ENCODE peak calls at places on chromosomes 16 and 17, in six cellular contexts. One of them, this sample, is unnamed.

GRCh38 chr17:47694818-47695663 is 1.1 kb downstream of the TBKBP1 start:
- DNase-seq in CD8-positive, alpha-beta T cell: no peak
- DNase-seq in CD8-positive, alpha-beta memory T cell: peak
- DNase-seq in upper lobe of right lung: peak
- DNase-seq in ascending aorta: no peak
- DNase-seq in HepG2: no peak
- DNase-seq in this sample: peak

GRCh38 chr16:405548-406506 is 4.1 kb downstream of the DECR2 start:
- DNase-seq in CD8-positive, alpha-beta T cell: no peak
- DNase-seq in HepG2: peak
- DNase-seq in upper lobe of right lung: no peak
- DNase-seq in ascending aorta: no peak
- DNase-seq in CD8-positive, alpha-beta memory T cell: no peak
- DNase-seq in this sample: no peak

GRCh38 chr17:33674685-33675084 is 381.6 kb upstream of the ASIC2 start:
- DNase-seq in upper lobe of right lung: no peak
- DNase-seq in CD8-positive, alpha-beta T cell: peak
- DNase-seq in ascending aorta: no peak
- DNase-seq in HepG2: peak
- DNase-seq in CD8-positive, alpha-beta memory T cell: peak
- DNase-seq in this sample: no peak

GRCh38 chr16:20894388-20894787 is 5.8 kb downstream of the DCUN1D3 start:
- DNase-seq in upper lobe of right lung: no peak
- DNase-seq in CD8-positive, alpha-beta T cell: no peak
- DNase-seq in CD8-positive, alpha-beta memory T cell: no peak
- DNase-seq in ascending aorta: no peak
- DNase-seq in HepG2: peak
- DNase-seq in this sample: no peak

GRCh38 chr17:21551081-21551881 is 141.0 kb upstream of the KCNJ18 start:
- DNase-seq in upper lobe of right lung: peak
- DNase-seq in CD8-positive, alpha-beta memory T cell: peak
- DNase-seq in CD8-positive, alpha-beta T cell: peak
- DNase-seq in ascending aorta: peak
- DNase-seq in HepG2: peak
- DNase-seq in this sample: peak

GRCh38 chr16:47727131-47727530 is 266.0 kb downstream of the PHKB start:
- DNase-seq in upper lobe of right lung: no peak
- DNase-seq in ascending aorta: no peak
- DNase-seq in HepG2: no peak
- DNase-seq in CD8-positive, alpha-beta memory T cell: no peak
- DNase-seq in CD8-positive, alpha-beta T cell: no peak
- DNase-seq in this sample: no peak

GRCh38 chr17:3879591-3880417 is 13.0 kb downstream of the CAMKK1 start:
- DNase-seq in upper lobe of right lung: no peak
- DNase-seq in CD8-positive, alpha-beta T cell: no peak
- DNase-seq in ascending aorta: no peak
- DNase-seq in HepG2: no peak
- DNase-seq in CD8-positive, alpha-beta memory T cell: no peak
- DNase-seq in this sample: peak

GRCh38 chr17:73546770-73547345 is 97.4 kb downstream of the SDK2 start:
- DNase-seq in HepG2: peak
- DNase-seq in ascending aorta: no peak
- DNase-seq in upper lobe of right lung: peak
- DNase-seq in CD8-positive, alpha-beta memory T cell: no peak
- DNase-seq in CD8-positive, alpha-beta T cell: peak
- DNase-seq in this sample: peak

GRCh38 chr17:3857261-3858105 is 11.4 kb upstream of the NCBP3 start:
- DNase-seq in CD8-positive, alpha-beta memory T cell: no peak
- DNase-seq in upper lobe of right lung: no peak
- DNase-seq in ascending aorta: no peak
- DNase-seq in CD8-positive, alpha-beta T cell: no peak
- DNase-seq in HepG2: no peak
- DNase-seq in this sample: no peak

GRCh38 chr17:19911033-19911432 is 43.3 kb upstream of the ULK2 start:
- DNase-seq in CD8-positive, alpha-beta memory T cell: no peak
- DNase-seq in upper lobe of right lung: no peak
- DNase-seq in ascending aorta: no peak
- DNase-seq in HepG2: no peak
- DNase-seq in CD8-positive, alpha-beta T cell: no peak
- DNase-seq in this sample: no peak

GRCh38 chr16:67110136-67110847 is 551 bp downstream of the PHAF1 start:
- DNase-seq in CD8-positive, alpha-beta T cell: no peak
- DNase-seq in HepG2: no peak
- DNase-seq in ascending aorta: no peak
- DNase-seq in CD8-positive, alpha-beta memory T cell: no peak
- DNase-seq in upper lobe of right lung: no peak
- DNase-seq in this sample: no peak

GRCh38 chr17:2905697-2906595 is 109.7 kb downstream of the RAP1GAP2 start:
- DNase-seq in HepG2: no peak
- DNase-seq in CD8-positive, alpha-beta T cell: no peak
- DNase-seq in CD8-positive, alpha-beta memory T cell: no peak
- DNase-seq in upper lobe of right lung: no peak
- DNase-seq in ascending aorta: no peak
- DNase-seq in this sample: no peak

GRCh38 chr17:72699566-72699965 is 392.9 kb downstream of the SLC39A11 start:
- DNase-seq in CD8-positive, alpha-beta memory T cell: no peak
- DNase-seq in HepG2: no peak
- DNase-seq in ascending aorta: no peak
- DNase-seq in CD8-positive, alpha-beta T cell: no peak
- DNase-seq in upper lobe of right lung: no peak
- DNase-seq in this sample: no peak

GRCh38 chr16:88541831-88542230 is 28.4 kb upstream of the ZC3H18 start:
- DNase-seq in CD8-positive, alpha-beta T cell: no peak
- DNase-seq in HepG2: no peak
- DNase-seq in CD8-positive, alpha-beta memory T cell: no peak
- DNase-seq in ascending aorta: no peak
- DNase-seq in upper lobe of right lung: no peak
- DNase-seq in this sample: no peak

GRCh38 chr16:67884684-67885083 is at the start of gene NRN1L:
- DNase-seq in ascending aorta: peak
- DNase-seq in CD8-positive, alpha-beta memory T cell: no peak
- DNase-seq in CD8-positive, alpha-beta T cell: no peak
- DNase-seq in HepG2: no peak
- DNase-seq in upper lobe of right lung: peak
- DNase-seq in this sample: peak

GRCh38 chr17:40348562-40349476 is 15.7 kb downstream of the GJD3 start:
- DNase-seq in ascending aorta: no peak
- DNase-seq in CD8-positive, alpha-beta memory T cell: no peak
- DNase-seq in CD8-positive, alpha-beta T cell: no peak
- DNase-seq in upper lobe of right lung: peak
- DNase-seq in HepG2: no peak
- DNase-seq in this sample: no peak

GRCh38 chr17:69961488-69962145 is 113.4 kb upstream of the KCNJ16 start:
- DNase-seq in CD8-positive, alpha-beta memory T cell: no peak
- DNase-seq in CD8-positive, alpha-beta T cell: no peak
- DNase-seq in ascending aorta: no peak
- DNase-seq in HepG2: no peak
- DNase-seq in upper lobe of right lung: no peak
- DNase-seq in this sample: no peak

GRCh38 chr17:57832299-57832698 is 17.5 kb downstream of the MRPS23 start:
- DNase-seq in ascending aorta: no peak
- DNase-seq in CD8-positive, alpha-beta memory T cell: no peak
- DNase-seq in upper lobe of right lung: no peak
- DNase-seq in CD8-positive, alpha-beta T cell: no peak
- DNase-seq in HepG2: no peak
- DNase-seq in this sample: no peak

GRCh38 chr17:77313831-77314230 is 173.1 kb downstream of the SEC14L1 start:
- DNase-seq in upper lobe of right lung: no peak
- DNase-seq in ascending aorta: no peak
- DNase-seq in HepG2: no peak
- DNase-seq in CD8-positive, alpha-beta memory T cell: no peak
- DNase-seq in CD8-positive, alpha-beta T cell: no peak
- DNase-seq in this sample: no peak

GRCh38 chr16:2874584-2875362 is 8.2 kb upstream of the FLYWCH2 start:
- DNase-seq in CD8-positive, alpha-beta memory T cell: peak
- DNase-seq in CD8-positive, alpha-beta T cell: peak
- DNase-seq in ascending aorta: peak
- DNase-seq in upper lobe of right lung: peak
- DNase-seq in HepG2: peak
- DNase-seq in this sample: peak

GRCh38 chr16:89201467-89202377 is 1.4 kb upstream of the SLC22A31 start:
- DNase-seq in upper lobe of right lung: peak
- DNase-seq in ascending aorta: no peak
- DNase-seq in HepG2: peak
- DNase-seq in CD8-positive, alpha-beta memory T cell: peak
- DNase-seq in CD8-positive, alpha-beta T cell: peak
- DNase-seq in this sample: peak

GRCh38 chr17:38352245-38353083 is 820 bp downstream of the SOCS7 start:
- DNase-seq in CD8-positive, alpha-beta T cell: no peak
- DNase-seq in HepG2: no peak
- DNase-seq in upper lobe of right lung: peak
- DNase-seq in ascending aorta: no peak
- DNase-seq in CD8-positive, alpha-beta memory T cell: peak
- DNase-seq in this sample: peak

GRCh38 chr17:9768381-9768934 is 22.9 kb downstream of the DHRS7C start:
- DNase-seq in ascending aorta: no peak
- DNase-seq in CD8-positive, alpha-beta memory T cell: no peak
- DNase-seq in CD8-positive, alpha-beta T cell: no peak
- DNase-seq in HepG2: peak
- DNase-seq in upper lobe of right lung: no peak
- DNase-seq in this sample: no peak

GRCh38 chr17:80431246-80432195 is 16.6 kb downstream of the ENDOV start:
- DNase-seq in CD8-positive, alpha-beta T cell: no peak
- DNase-seq in HepG2: no peak
- DNase-seq in ascending aorta: no peak
- DNase-seq in upper lobe of right lung: no peak
- DNase-seq in CD8-positive, alpha-beta memory T cell: no peak
- DNase-seq in this sample: no peak

GRCh38 chr17:13351046-13351445 is 250.7 kb downstream of the HS3ST3A1 start:
- DNase-seq in CD8-positive, alpha-beta memory T cell: no peak
- DNase-seq in HepG2: no peak
- DNase-seq in ascending aorta: no peak
- DNase-seq in CD8-positive, alpha-beta T cell: no peak
- DNase-seq in upper lobe of right lung: no peak
- DNase-seq in this sample: no peak

GRCh38 chr16:80489173-80489572 is 51.6 kb upstream of the DYNLRB2 start:
- DNase-seq in ascending aorta: no peak
- DNase-seq in HepG2: no peak
- DNase-seq in upper lobe of right lung: no peak
- DNase-seq in CD8-positive, alpha-beta memory T cell: no peak
- DNase-seq in CD8-positive, alpha-beta T cell: no peak
- DNase-seq in this sample: no peak

DNA sequence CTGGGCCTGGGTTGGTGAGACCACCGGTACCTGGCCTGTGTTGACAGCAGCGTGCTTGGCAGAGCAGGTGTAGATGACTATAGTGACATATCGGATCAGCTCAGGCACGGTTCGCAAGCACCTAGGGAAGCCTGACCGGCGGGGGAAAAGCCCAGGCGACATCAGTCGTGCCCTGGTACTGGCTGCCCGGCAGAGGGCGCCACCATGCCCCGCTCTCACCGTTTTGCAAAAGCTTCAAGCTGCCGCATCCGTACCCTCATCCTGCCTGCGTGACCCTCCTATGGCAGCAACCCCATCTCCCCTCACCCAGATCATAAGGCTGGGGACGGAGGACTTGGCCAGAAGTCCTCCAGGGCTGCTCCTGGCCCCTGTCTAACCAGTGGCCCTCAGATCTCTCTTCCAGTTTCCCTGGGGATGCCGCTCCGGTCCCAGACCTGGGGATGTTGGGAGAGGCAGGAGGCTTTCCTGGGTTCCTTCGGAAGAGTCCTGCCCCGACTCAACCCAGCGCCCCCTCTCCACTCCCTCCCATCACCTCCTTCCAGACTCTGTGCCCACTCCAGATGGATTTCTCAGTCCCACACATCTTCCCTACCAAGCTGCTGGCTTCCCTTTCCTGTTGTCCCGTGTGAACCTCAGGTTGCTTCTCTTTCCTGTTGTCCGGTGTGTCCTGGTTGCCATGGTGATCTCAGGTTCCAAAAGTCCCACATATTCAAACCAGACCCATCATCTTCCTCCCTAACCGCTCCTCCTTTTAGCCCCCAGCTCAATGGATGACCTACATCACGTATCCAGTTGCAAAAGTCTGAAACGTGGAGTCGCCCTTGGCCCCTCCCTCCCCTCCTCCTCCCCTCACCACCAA is 13.7 kb downstream of the ALOX12B start:
- DNase-seq in upper lobe of right lung: peak
- DNase-seq in CD8-positive, alpha-beta memory T cell: peak
- DNase-seq in HepG2: peak
- DNase-seq in CD8-positive, alpha-beta T cell: peak
- DNase-seq in ascending aorta: no peak
- DNase-seq in this sample: peak
- H3K4me3 ChIP-seq in upper lobe of right lung: no peak
- H3K4me3 ChIP-seq in CD8-positive, alpha-beta memory T cell: peak
- H3K4me3 ChIP-seq in HepG2: peak
- H3K4me3 ChIP-seq in CD8-positive, alpha-beta T cell: peak
- H3K4me3 ChIP-seq in ascending aorta: no peak
- H3K4me3 ChIP-seq in this sample: peak

GRCh38 chr17:82786427-82786826 is 34.6 kb downstream of the TBCD start:
- DNase-seq in upper lobe of right lung: no peak
- DNase-seq in HepG2: no peak
- DNase-seq in CD8-positive, alpha-beta T cell: no peak
- DNase-seq in CD8-positive, alpha-beta memory T cell: no peak
- DNase-seq in ascending aorta: no peak
- DNase-seq in this sample: no peak
- H3K27ac ChIP-seq in upper lobe of right lung: no peak
- H3K27ac ChIP-seq in HepG2: no peak
- H3K27ac ChIP-seq in CD8-positive, alpha-beta T cell: no peak
- H3K27ac ChIP-seq in CD8-positive, alpha-beta memory T cell: no peak
- H3K27ac ChIP-seq in ascending aorta: no peak
- H3K27ac ChIP-seq in this sample: no peak

GRCh38 chr17:76238847-76239537 is 1.3 kb downstream of the RNF157 start:
- DNase-seq in ascending aorta: no peak
- DNase-seq in upper lobe of right lung: no peak
- DNase-seq in HepG2: no peak
- DNase-seq in CD8-positive, alpha-beta memory T cell: no peak
- DNase-seq in CD8-positive, alpha-beta T cell: no peak
- DNase-seq in this sample: no peak
- H3K4me3 ChIP-seq in ascending aorta: peak
- H3K4me3 ChIP-seq in upper lobe of right lung: no peak
- H3K4me3 ChIP-seq in HepG2: no peak
- H3K4me3 ChIP-seq in CD8-positive, alpha-beta memory T cell: peak
- H3K4me3 ChIP-seq in CD8-positive, alpha-beta T cell: peak
- H3K4me3 ChIP-seq in this sample: peak

DNA sequence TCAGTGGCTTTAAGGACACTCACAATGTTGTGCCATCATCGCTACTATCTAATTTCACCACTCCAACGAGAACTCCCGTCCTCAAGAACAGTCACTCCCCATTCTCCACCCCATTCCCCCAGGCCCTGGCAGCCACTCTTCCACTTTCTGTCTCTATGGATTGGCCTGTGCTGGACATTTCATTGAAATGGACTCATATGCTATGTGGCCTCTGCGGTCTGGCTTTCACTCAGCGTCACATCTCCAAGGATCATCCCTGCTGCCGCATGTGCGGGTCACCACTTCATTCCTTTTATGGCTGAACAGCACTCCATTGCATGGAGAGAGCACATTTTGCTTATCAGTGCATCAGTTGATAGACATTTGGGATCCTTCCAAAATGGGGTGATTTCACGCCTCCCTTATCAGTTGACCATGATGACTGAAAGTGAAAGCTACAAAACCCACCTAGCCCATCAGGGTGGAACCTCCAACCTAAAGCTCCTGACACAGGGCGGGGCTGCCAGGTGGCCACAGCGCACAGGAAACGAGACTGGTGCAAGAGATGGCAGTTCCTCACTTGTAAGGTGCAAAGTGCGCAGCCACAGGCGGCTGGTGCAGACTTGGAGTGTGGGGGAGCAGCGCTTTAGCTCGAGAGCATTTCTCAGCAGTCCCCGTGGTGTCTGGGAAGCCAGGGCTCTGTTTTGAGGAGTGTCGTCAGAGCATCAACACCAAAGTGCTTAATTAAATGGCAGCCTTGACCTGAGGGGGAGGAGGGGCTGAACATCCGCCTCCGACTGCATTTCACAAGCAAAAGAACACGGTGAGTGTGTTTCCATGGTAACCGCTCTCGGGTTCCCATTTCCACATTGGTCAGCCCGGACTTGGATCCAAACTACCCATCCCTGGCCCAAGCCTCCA is 23.8 kb downstream of the COTL1 start:
- DNase-seq in upper lobe of right lung: peak
- DNase-seq in CD8-positive, alpha-beta memory T cell: peak
- DNase-seq in HepG2: peak
- DNase-seq in CD8-positive, alpha-beta T cell: peak
- DNase-seq in ascending aorta: peak
- DNase-seq in this sample: peak
- H3K27ac ChIP-seq in upper lobe of right lung: peak
- H3K27ac ChIP-seq in CD8-positive, alpha-beta memory T cell: peak
- H3K27ac ChIP-seq in HepG2: peak
- H3K27ac ChIP-seq in CD8-positive, alpha-beta T cell: peak
- H3K27ac ChIP-seq in ascending aorta: no peak
- H3K27ac ChIP-seq in this sample: peak